ENCODE peak calls at places on chromosomes 2 and 18, in six cellular contexts. Y, B, G, U, S and O are unnamed samples.

GRCh38 chr2:96353606-96354095 is 18.1 kb downstream of the NCAPH start:
- DNase-seq in Y (no peak), B (peak; percentile 60), G (peak; percentile 56), U (no peak), S (no peak), O (peak; percentile 58)

GRCh38 chr2:101113441-101114267 is 37.5 kb downstream of the TBC1D8 start:
- DNase-seq in Y (no peak), B (peak; percentile 92), G (peak; percentile 9), U (peak; percentile 38), S (no peak), O (peak; percentile 64)

GRCh38 chr2:130819226-130819914 is 17.3 kb upstream of the ARHGEF4 start:
- DNase-seq in Y (no peak), B (no peak), G (no peak), U (no peak), S (no peak), O (no peak)

GRCh38 chr18:69064063-69064462 is 266.2 kb downstream of the CCDC102B start:
- DNase-seq in Y (no peak), B (no peak), G (no peak), U (no peak), S (no peak), O (no peak)

GRCh38 chr18:75161629-75162028 is 47.3 kb downstream of the PTGR3 start:
- DNase-seq in Y (no peak), B (peak; percentile 31), G (peak; percentile 20), U (no peak), S (peak; percentile 9), O (no peak)

GRCh38 chr2:191714925-191715324 is 37.0 kb downstream of the NABP1 start:
- DNase-seq in Y (no peak), B (no peak), G (no peak), U (no peak), S (no peak), O (no peak)

GRCh38 chr2:237533668-237534138 is 32.7 kb upstream of the PRLH start:
- DNase-seq in Y (no peak), B (peak; percentile 24), G (peak; percentile 75), U (peak; percentile 28), S (no peak), O (peak; percentile 64)

GRCh38 chr18:12963069-12963468 is 15.3 kb downstream of the SEH1L start:
- DNase-seq in Y (no peak), B (no peak), G (no peak), U (no peak), S (no peak), O (no peak)

GRCh38 chr2:210667726-210668125 is 111.3 kb downstream of the CPS1 start:
- DNase-seq in Y (no peak), B (peak; percentile 12), G (no peak), U (no peak), S (no peak), O (no peak)

GRCh38 chr2:10817413-10817812 is 4.8 kb upstream of the PDIA6 start:
- DNase-seq in Y (no peak), B (no peak), G (no peak), U (no peak), S (no peak), O (no peak)

GRCh38 chr2:160108231-160108630 is 45.8 kb upstream of the PLA2R1 start:
- DNase-seq in Y (no peak), B (no peak), G (no peak), U (no peak), S (no peak), O (no peak)

GRCh38 chr18:26928669-26929313 is 63.3 kb upstream of the AQP4 start:
- DNase-seq in Y (no peak), B (no peak), G (no peak), U (no peak), S (no peak), O (no peak)

GRCh38 chr2:96353032-96353561 is 17.5 kb downstream of the NCAPH start:
- DNase-seq in Y (peak; percentile 78), B (peak; percentile 66), G (no peak), U (no peak), S (no peak), O (peak; percentile 77)

GRCh38 chr18:48113691-48114090 is 183.2 kb upstream of the SMAD2 start:
- DNase-seq in Y (no peak), B (no peak), G (no peak), U (no peak), S (no peak), O (no peak)

GRCh38 chr2:27860111-27860510 is 30.1 kb downstream of the RBKS start:
- DNase-seq in Y (no peak), B (peak; percentile 83), G (peak; percentile 83), U (no peak), S (peak; percentile 34), O (peak; percentile 27)

GRCh38 chr2:8650256-8650655 is 31.6 kb upstream of the ID2 start:
- DNase-seq in Y (no peak), B (no peak), G (no peak), U (no peak), S (no peak), O (no peak)

GRCh38 chr2:52431352-52431760 is 1336.2 kb upstream of the CHAC2 start:
- DNase-seq in Y (no peak), B (no peak), G (no peak), U (no peak), S (no peak), O (no peak)

GRCh38 chr2:64609229-64609994 is 44.3 kb downstream of the SERTAD2 start:
- DNase-seq in Y (peak; percentile 83), B (peak; percentile 65), G (peak; percentile 39), U (peak; percentile 87), S (peak; percentile 69), O (no peak)

GRCh38 chr2:173150087-173150486 is 74.4 kb downstream of the MAP3K20 start:
- DNase-seq in Y (no peak), B (peak; percentile 72), G (peak; percentile 86), U (no peak), S (no peak), O (peak; percentile 41)

GRCh38 chr2:46967990-46968647 is 52.5 kb upstream of the MCFD2 start:
- DNase-seq in Y (peak; percentile 75), B (peak; percentile 93), G (peak; percentile 92), U (no peak), S (no peak), O (peak; percentile 74)

GRCh38 chr2:138030459-138030858 is 66.2 kb downstream of the HNMT start:
- DNase-seq in Y (no peak), B (peak; percentile 8), G (peak; percentile 98), U (peak; percentile 69), S (no peak), O (peak; percentile 84)

GRCh38 chr18:52953435-52953834 is 613.4 kb downstream of the DCC start:
- DNase-seq in Y (no peak), B (no peak), G (no peak), U (no peak), S (no peak), O (no peak)

GRCh38 chr2:161946489-161947107 is 127.4 kb downstream of the DPP4 start:
- DNase-seq in Y (no peak), B (peak; percentile 54), G (peak; percentile 15), U (peak; percentile 15), S (peak; percentile 56), O (peak; percentile 2)